ENCODE peak calls at places on chromosomes 12 and 14, in four cellular contexts. J, V, T and U are unnamed samples.

GRCh38 chr12:62207248-62207647 is 53.0 kb upstream of the USP15 start:
- DNase-seq in J (no peak), V (no peak), T (no peak), U (no peak)

GRCh38 chr14:100824156-100824555 is 1.8 kb upstream of the MEG3 start:
- DNase-seq in V (no peak), T (peak; percentile 57), J (peak; percentile 76), U (peak; percentile 10)

GRCh38 chr12:48618541-48618940 is 48.7 kb upstream of the LALBA start:
- DNase-seq in V (peak; percentile 74), J (peak; percentile 79), T (peak; percentile 33), U (peak; percentile 81)

GRCh38 chr12:29710104-29710503 is 73.6 kb downstream of the TMTC1 start:
- DNase-seq in V (no peak), T (peak; percentile 44), J (peak; percentile 60), U (peak; percentile 63)

GRCh38 chr12:70448371-70448770 is 82.3 kb downstream of the KCNMB4 start:
- DNase-seq in T (no peak), J (no peak), V (no peak), U (no peak)

GRCh38 chr14:50397461-50398196 is 948 bp upstream of the CDKL1 start:
- DNase-seq in V (peak; percentile 34), J (no peak), T (peak; percentile 31), U (no peak)

GRCh38 chr14:84622357-84622756 is 907.6 kb upstream of the FLRT2 start:
- DNase-seq in J (no peak), T (no peak), V (no peak), U (no peak)

GRCh38 chr12:25972783-25973182 is 14.3 kb downstream of the RASSF8 start:
- DNase-seq in T (no peak), J (no peak), V (no peak), U (peak; percentile 74)

GRCh38 chr14:29738950-29739349 is 188.7 kb downstream of the PRKD1 start:
- DNase-seq in J (no peak), T (no peak), V (no peak), U (no peak)

GRCh38 chr14:57066887-57067513 is 201.7 kb downstream of the EXOC5 start:
- DNase-seq in T (peak; percentile 21), V (peak; percentile 54), J (no peak), U (peak; percentile 30)

GRCh38 chr12:71760471-71760870 is 5.8 kb downstream of the RAB21 start:
- DNase-seq in J (no peak), V (no peak), T (no peak), U (no peak)

GRCh38 chr14:27008187-27008586 is 410.4 kb upstream of the NOVA1 start:
- DNase-seq in V (no peak), T (no peak), J (no peak), U (no peak)

GRCh38 chr12:113184098-113184899 is 979 bp downstream of the DDX54 start:
- DNase-seq in J (no peak), T (peak; percentile 71), V (no peak), U (no peak)

GRCh38 chr12:24898185-24898584 is 50.7 kb downstream of the BCAT1 start:
- DNase-seq in T (no peak), V (no peak), J (no peak), U (peak; percentile 66)

GRCh38 chr12:49783917-49784676 is 42.7 kb downstream of the TMBIM6 start:
- DNase-seq in J (no peak), V (no peak), T (no peak), U (no peak)

GRCh38 chr12:34294137-34294536 is 271.8 kb downstream of the ALG10 start:
- DNase-seq in J (no peak), V (no peak), T (no peak), U (no peak)

GRCh38 chr12:119802472-119802871 is 74.6 kb downstream of the CIT start:
- DNase-seq in V (peak; percentile 15), J (peak; percentile 74), T (peak; percentile 62), U (peak; percentile 75)

GRCh38 chr12:93223440-93224426 is 154.0 kb upstream of the NUDT4 start:
- DNase-seq in V (no peak), J (no peak), T (no peak), U (no peak)

GRCh38 chr14:73753887-73754880 is 40.0 kb upstream of the PNMA1 start:
- DNase-seq in T (no peak), J (no peak), V (peak; percentile 70), U (peak; percentile 34)

GRCh38 chr12:27644446-27644845 is 51.8 kb upstream of the REP15 start:
- DNase-seq in J (no peak), T (no peak), V (no peak), U (no peak)

GRCh38 chr14:35287481-35288013 is 4.6 kb upstream of the PSMA6 start:
- DNase-seq in J (no peak), V (peak; percentile 12), T (no peak), U (no peak)

GRCh38 chr14:93219103-93219726 is 12.2 kb downstream of the UBR7 start:
- DNase-seq in J (no peak), T (no peak), V (peak; percentile 46), U (peak; percentile 72)

GRCh38 chr14:74739293-74740030 is 23.7 kb upstream of the YLPM1 start:
- DNase-seq in J (no peak), V (no peak), T (no peak), U (no peak)

GRCh38 chr14:36519431-36520321 is at the start of gene NKX2-1:
- DNase-seq in V (no peak), J (no peak), T (no peak), U (no peak)

GRCh38 chr12:67630373-67631088 is 18.0 kb upstream of the DYRK2 start:
- DNase-seq in V (peak; percentile 69), J (no peak), T (no peak), U (no peak)

GRCh38 chr12:122878780-122879612 is 16.9 kb downstream of the VPS37B start:
- DNase-seq in V (no peak), J (no peak), T (no peak), U (no peak)

GRCh38 chr14:32913725-32914124 is 25.0 kb upstream of the NPAS3 start:
- DNase-seq in T (no peak), V (no peak), J (no peak), U (peak; percentile 12)

GRCh38 chr14:60723218-60724079 is 702 bp downstream of the SIX4 start:
- DNase-seq in V (peak; percentile 21), J (no peak), T (peak; percentile 49), U (peak; percentile 66)

GRCh38 chr14:92646952-92647461 is 101.4 kb downstream of the LGMN start:
- DNase-seq in V (peak; percentile 46), J (no peak), T (no peak), U (peak; percentile 96)

GRCh38 chr14:102229739-102230092 is 75.2 kb downstream of the MOK start:
- DNase-seq in J (no peak), V (no peak), T (no peak), U (no peak)

GRCh38 chr14:36520601-36521525 is 831 bp upstream of the NKX2-1 start:
- DNase-seq in J (no peak), V (peak; percentile 30), T (no peak), U (peak; percentile 19)

GRCh38 chr12:123165537-123165936 is 14.6 kb upstream of the PITPNM2 start:
- DNase-seq in J (no peak), T (no peak), V (no peak), U (no peak)

GRCh38 chr12:29317556-29318363 is 63.2 kb downstream of the ERGIC2 start:
- DNase-seq in T (peak; percentile 19), V (peak; percentile 55), J (peak; percentile 66), U (peak; percentile 62)

GRCh38 chr12:51449569-51450246 is 25.1 kb downstream of the SLC4A8 start:
- DNase-seq in T (no peak), V (no peak), J (no peak), U (no peak)

GRCh38 chr12:109624467-109624866 is 50.9 kb downstream of the MVK start:
- DNase-seq in T (no peak), J (no peak), V (no peak), U (no peak)

GRCh38 chr12:50220357-50221061 is 53.3 kb upstream of the CERS5 start:
- DNase-seq in V (no peak), J (no peak), T (no peak), U (no peak)

GRCh38 chr12:47891356-47891755 is 13.4 kb downstream of the VDR start:
- DNase-seq in J (no peak), V (no peak), T (no peak), U (no peak)

GRCh38 chr14:60622210-60622919 is 26.9 kb downstream of the SIX1 start:
- DNase-seq in J (no peak), V (no peak), T (no peak), U (peak; percentile 41)

GRCh38 chr12:32334384-32334783 is 65.0 kb upstream of the FGD4 start:
- DNase-seq in T (no peak), J (no peak), V (no peak), U (no peak)
- H3K4me3 ChIP-seq in T (no peak overlapping the region), J (no peak overlapping the region), V (no peak overlapping the region), U (no peak overlapping the region)

GRCh38 chr14:69882086-69882864 is 3.1 kb downstream of the SMOC1 start:
- DNase-seq in J (no peak), V (no peak), T (no peak), U (no peak)

GRCh38 chr14:69878251-69878650 is 965 bp upstream of the SMOC1 start:
- DNase-seq in T (no peak), J (no peak), V (no peak), U (no peak)

GRCh38 chr14:69880851-69881250 is 1.6 kb downstream of the SMOC1 start:
- DNase-seq in J (no peak), V (no peak), T (no peak), U (no peak)

GRCh38 chr14:69879175-69880047 is at the start of gene SMOC1:
- DNase-seq in J (no peak), T (peak; percentile 66), V (peak; percentile 65), U (peak; percentile 90)

DNA sequence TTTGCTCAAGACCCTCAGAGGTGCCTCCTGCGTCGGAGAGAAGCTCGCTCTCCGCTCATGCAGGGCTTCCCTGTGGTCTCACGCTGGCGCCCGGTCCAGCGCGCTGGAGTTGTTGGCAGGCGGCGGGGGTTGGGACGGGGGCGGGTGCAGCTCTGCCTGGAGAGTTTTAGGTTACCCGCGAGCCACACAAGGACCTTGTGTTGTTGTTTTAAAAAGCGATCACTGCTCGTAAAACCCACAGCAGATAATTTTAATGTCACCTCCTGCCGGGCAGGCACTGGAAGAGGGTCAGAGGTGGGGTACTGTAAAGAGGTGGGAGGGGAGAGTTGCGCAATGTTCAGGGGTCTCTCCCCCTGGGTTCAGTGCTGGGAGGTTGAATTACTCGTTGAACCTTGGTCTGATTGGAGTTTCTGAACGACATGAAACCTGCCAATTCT is 853 bp downstream of the SMOC1 start:
- DNase-seq in T (no peak), V (no peak), J (no peak), U (no peak)
- H3K4me3 ChIP-seq in T (peak overlapping the region; percentile 75), V (no peak overlapping the region), J (peak overlapping the region; percentile 3), U (peak overlapping the region; percentile 70)

DNA sequence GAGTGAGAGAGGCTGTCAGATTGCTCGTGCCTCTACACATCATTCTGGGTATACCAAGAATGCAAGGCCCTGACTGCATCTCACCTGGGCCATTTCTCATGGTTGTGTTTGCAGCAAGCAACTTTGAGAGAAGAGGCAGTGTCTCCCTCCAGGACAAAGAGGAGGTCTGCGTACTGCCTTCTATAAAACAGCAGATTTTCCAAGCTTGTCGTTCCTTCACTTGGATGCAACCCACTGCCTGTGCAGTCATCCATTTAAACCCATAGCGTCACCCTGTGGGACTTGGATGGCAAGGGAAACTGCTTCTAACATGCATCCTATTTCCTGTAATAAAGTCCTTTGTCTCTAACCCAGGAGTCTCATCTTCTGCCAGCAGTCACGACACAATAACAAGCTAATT is 1.3 kb downstream of the POMT2 start:
- DNase-seq in T (no peak), J (no peak), V (no peak), U (no peak)
- H3K4me3 ChIP-seq in T (peak overlapping the region; percentile 97), J (no peak overlapping the region), V (no peak overlapping the region), U (no peak overlapping the region)

DNA sequence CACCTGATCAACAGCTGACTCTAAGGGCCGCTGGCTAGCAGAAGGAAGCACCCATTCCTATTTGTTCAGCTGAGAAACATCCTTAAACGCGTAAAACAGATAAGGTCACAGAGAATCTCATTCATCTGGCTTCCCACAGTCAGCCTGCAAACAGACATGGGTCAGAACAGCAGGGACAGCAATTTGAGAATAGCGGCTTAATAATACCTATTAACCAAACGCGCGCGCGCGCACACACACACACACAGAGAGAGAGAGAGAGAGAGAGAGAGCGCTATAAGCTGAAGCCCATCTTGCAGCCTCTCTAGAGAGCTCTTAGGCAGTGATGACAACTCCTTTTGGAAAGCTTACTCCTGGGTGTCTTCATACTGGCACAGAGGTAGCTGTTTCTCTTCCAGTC is 26.4 kb downstream of the TMEM132D start:
- DNase-seq in T (no peak), J (no peak), V (no peak), U (no peak)
- H3K4me3 ChIP-seq in T (no peak overlapping the region), J (no peak overlapping the region), V (no peak overlapping the region), U (no peak overlapping the region)